ENCODE peak calls at places on chromosomes 11 and 22, in nine cellular contexts. J, E, U, Z, Y, R, K, S and F are unnamed samples. For H3K4me1, the result is how much of the 10 kb centered on the place peaks cover.

GRCh38 chr11:69715446-69715845 is 11.6 kb upstream of the FGF19 start:
- DNase-seq in J (no peak), E (no peak), U (no peak), Z (no peak), Y (no peak), R (no peak), K (no peak), S (no peak), F (no peak)

GRCh38 chr11:86571273-86571948 is 101.0 kb downstream of the ME3 start:
- DNase-seq in J (no peak), E (no peak), U (peak), Z (no peak), Y (no peak), R (no peak), K (no peak), S (no peak), F (no peak)

GRCh38 chr11:92302766-92303165 is 78.1 kb downstream of the FAT3 start:
- DNase-seq in J (no peak), E (no peak), U (no peak), Z (no peak), Y (no peak), R (no peak), K (peak), S (no peak), F (no peak)

GRCh38 chr11:117281159-117281558 is 10.0 kb upstream of the BACE1-AS start:
- DNase-seq in J (no peak), E (no peak), U (peak), Z (no peak), Y (peak), R (no peak), K (peak), S (peak), F (no peak)

GRCh38 chr22:32800158-32800557 is 1.3 kb upstream of the TIMP3 start:
- DNase-seq in J (no peak), E (no peak), U (no peak), Z (no peak), Y (peak), R (peak), K (no peak), S (no peak), F (peak)

GRCh38 chr11:13105237-13105844 is 96.2 kb downstream of the RASSF10 start:
- DNase-seq in J (no peak), E (no peak), U (no peak), Z (peak), Y (peak), R (no peak), K (no peak), S (no peak), F (no peak)

GRCh38 chr11:133809525-133810178 is 35.7 kb downstream of the SPATA19 start:
- DNase-seq in J (peak), E (no peak), U (no peak), Z (no peak), Y (no peak), R (no peak), K (peak), S (no peak), F (no peak)

GRCh38 chr11:19959697-19960096 is 200.6 kb downstream of the DBX1 start:
- DNase-seq in J (no peak), E (no peak), U (no peak), Z (no peak), Y (no peak), R (no peak), K (peak), S (no peak), F (no peak)

GRCh38 chr11:71568707-71569349 is 3.5 kb downstream of the KRTAP5-10 start:
- DNase-seq in J (no peak), E (no peak), U (peak), Z (no peak), Y (no peak), R (no peak), K (no peak), S (no peak), F (no peak)

GRCh38 chr11:34514050-34514449 is 456 bp upstream of the ELF5 start:
- DNase-seq in J (no peak), E (no peak), U (no peak), Z (no peak), Y (no peak), R (no peak), K (no peak), S (no peak), F (no peak)

GRCh38 chr11:34513674-34513995 is at the start of gene ELF5:
- DNase-seq in J (peak), E (no peak), U (peak), Z (no peak), Y (no peak), R (no peak), K (no peak), S (no peak), F (no peak)

GRCh38 chr11:34516247-34517040 is 2.9 kb upstream of the ELF5 start:
- DNase-seq in J (no peak), E (no peak), U (no peak), Z (no peak), Y (no peak), R (no peak), K (no peak), S (no peak), F (no peak)

GRCh38 chr11:34512810-34513673 is 552 bp downstream of the ELF5 start:
- DNase-seq in J (peak), E (peak), U (peak), Z (no peak), Y (no peak), R (peak), K (peak), S (no peak), F (no peak)

GRCh38 chr11:34514597-34514996 is 1.0 kb upstream of the ELF5 start:
- DNase-seq in J (no peak), E (no peak), U (no peak), Z (no peak), Y (no peak), R (no peak), K (no peak), S (no peak), F (no peak)
- TF ChIP-seq CTCF in J (no peak), E (no peak), U (no peak), Z (no peak), Y (no peak), R (no peak), K (no peak), S (no peak), F (no peak)

GRCh38 chr11:18705651-18706281 is 7.2 kb downstream of the TMEM86A start:
- DNase-seq in J (no peak), E (peak), U (no peak), Z (peak), Y (peak), R (no peak), K (no peak), S (no peak), F (peak)
- H3K4me3 ChIP-seq in J (peak), E (peak), U (no peak), Z (peak), Y (peak), R (peak), K (no peak), S (peak), F (peak)

GRCh38 chr22:50482107-50483074 is 1.0 kb downstream of the ADM2 start:
- DNase-seq in J (no peak), E (no peak), U (no peak), Z (no peak), Y (no peak), R (no peak), K (no peak), S (no peak), F (no peak)

GRCh38 chr22:50483106-50483505 is 1.8 kb downstream of the ADM2 start:
- DNase-seq in J (no peak), E (no peak), U (no peak), Z (no peak), Y (no peak), R (no peak), K (no peak), S (no peak), F (no peak)

GRCh38 chr22:50483556-50483955 is 2.2 kb downstream of the ADM2 start:
- DNase-seq in J (no peak), E (no peak), U (no peak), Z (no peak), Y (no peak), R (no peak), K (no peak), S (no peak), F (no peak)

GRCh38 chr22:50485221-50486131 is 1.2 kb upstream of the MIOX start:
- DNase-seq in J (no peak), E (peak), U (no peak), Z (peak), Y (no peak), R (no peak), K (no peak), S (no peak), F (no peak)

GRCh38 chr22:50483977-50484853 is 2.4 kb upstream of the MIOX start:
- DNase-seq in J (no peak), E (no peak), U (no peak), Z (no peak), Y (no peak), R (no peak), K (no peak), S (no peak), F (no peak)
- H3K4me1 ChIP-seq in J (under half), E (under half), U (under half), Z (under half), Y (under half), R (under half), K (under half), S (under half), F (under half)

GRCh38 chr22:22110548-22111266 is 128.1 kb upstream of the TOP3B start:
- DNase-seq in J (no peak), E (no peak), U (peak), Z (no peak), Y (no peak), R (no peak), K (peak), S (no peak), F (no peak)

GRCh38 chr22:22112533-22113294 is 130.1 kb upstream of the TOP3B start:
- DNase-seq in J (no peak), E (no peak), U (no peak), Z (no peak), Y (no peak), R (no peak), K (no peak), S (no peak), F (no peak)

GRCh38 chr22:22111983-22112382 is 129.4 kb upstream of the TOP3B start:
- DNase-seq in J (no peak), E (no peak), U (no peak), Z (no peak), Y (no peak), R (no peak), K (no peak), S (no peak), F (no peak)

GRCh38 chr22:22109693-22110466 is 127.3 kb upstream of the TOP3B start:
- DNase-seq in J (no peak), E (no peak), U (peak), Z (no peak), Y (no peak), R (no peak), K (no peak), S (no peak), F (no peak)

DNA sequence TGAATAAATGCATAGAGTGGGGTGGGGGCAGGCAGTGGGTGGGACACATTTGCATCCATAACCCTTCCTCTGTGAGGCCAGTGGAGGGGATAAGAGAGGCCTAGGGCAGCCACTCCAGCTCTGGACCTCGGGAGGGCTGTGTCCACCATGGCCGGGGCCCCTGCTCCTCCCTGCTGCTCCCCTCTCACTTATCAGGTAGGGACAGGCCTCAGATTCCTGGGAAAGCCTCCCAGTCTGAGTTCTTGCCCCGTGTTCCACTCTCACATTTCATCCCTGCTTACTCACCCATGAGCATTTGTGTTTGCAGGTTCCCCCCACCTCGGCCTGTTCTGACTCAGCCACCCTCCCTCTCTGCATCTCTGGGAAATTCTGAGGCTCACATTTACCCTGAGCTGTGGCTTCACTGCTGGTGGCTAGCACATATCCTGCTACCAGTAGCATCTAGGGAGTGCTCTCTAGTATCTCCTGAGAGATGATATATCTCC is 128.7 kb upstream of the TOP3B start:
- DNase-seq in J (no peak), E (no peak), U (peak), Z (no peak), Y (no peak), R (no peak), K (peak), S (no peak), F (no peak)
- TF ChIP-seq CTCF in J (no peak), E (no peak), U (no peak), Z (no peak), Y (no peak), R (no peak), K (no peak), S (no peak), F (no peak)

GRCh38 chr11:64229959-64230208 is 464 bp upstream of the DNAJC4 start:
- DNase-seq in J (no peak), E (no peak), U (no peak), Z (no peak), Y (no peak), R (no peak), K (no peak), S (no peak), F (no peak)

GRCh38 chr11:64232182-64233018 is 2.0 kb upstream of the VEGFB start:
- DNase-seq in J (no peak), E (no peak), U (no peak), Z (no peak), Y (peak), R (peak), K (no peak), S (no peak), F (no peak)

GRCh38 chr11:64230985-64231365 is 627 bp downstream of the DNAJC4 start:
- DNase-seq in J (no peak), E (no peak), U (no peak), Z (no peak), Y (peak), R (no peak), K (no peak), S (no peak), F (no peak)

GRCh38 chr11:64230209-64230984 is at the start of gene DNAJC4:
- DNase-seq in J (peak), E (peak), U (peak), Z (peak), Y (peak), R (peak), K (peak), S (peak), F (peak)

DNA sequence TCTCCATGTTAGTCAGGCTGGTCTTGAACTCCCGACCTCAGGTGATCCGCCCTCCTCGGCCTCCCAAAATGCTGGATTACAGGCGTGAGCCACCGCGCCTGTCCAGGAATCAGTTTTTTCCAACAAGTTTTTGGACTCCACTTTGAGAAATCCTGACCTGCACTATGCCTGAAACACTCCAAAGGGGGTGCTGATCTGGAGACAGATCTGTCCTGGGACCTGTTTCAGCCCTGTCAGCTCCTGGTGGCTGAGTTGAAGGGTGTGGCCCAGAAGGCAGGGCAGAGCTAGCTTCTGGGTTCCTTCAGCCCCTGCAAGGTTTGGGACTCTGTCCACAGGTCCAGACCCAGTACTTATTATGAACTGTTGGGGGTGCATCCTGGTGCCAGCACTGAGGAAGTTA is 1.2 kb downstream of the DNAJC4 start:
- DNase-seq in J (no peak), E (no peak), U (no peak), Z (no peak), Y (peak), R (no peak), K (no peak), S (no peak), F (no peak)
- H3K4me3 ChIP-seq in J (no peak), E (no peak), U (no peak), Z (peak), Y (no peak), R (no peak), K (no peak), S (no peak), F (no peak)

GRCh38 chr11:27464155-27464759 is 8.3 kb downstream of the LGR4 start:
- DNase-seq in J (peak), E (no peak), U (peak), Z (no peak), Y (no peak), R (no peak), K (peak), S (no peak), F (no peak)

GRCh38 chr11:27468209-27468608 is 4.4 kb downstream of the LGR4 start:
- DNase-seq in J (no peak), E (no peak), U (peak), Z (no peak), Y (no peak), R (no peak), K (peak), S (no peak), F (no peak)

GRCh38 chr11:27467181-27467913 is 5.2 kb downstream of the LGR4 start:
- DNase-seq in J (no peak), E (no peak), U (no peak), Z (no peak), Y (no peak), R (no peak), K (no peak), S (no peak), F (no peak)

GRCh38 chr11:27465629-27466028 is 7.0 kb downstream of the LGR4 start:
- DNase-seq in J (no peak), E (no peak), U (no peak), Z (no peak), Y (no peak), R (no peak), K (no peak), S (no peak), F (no peak)

GRCh38 chr11:27466363-27466762 is 6.2 kb downstream of the LGR4 start:
- DNase-seq in J (no peak), E (no peak), U (no peak), Z (no peak), Y (no peak), R (no peak), K (no peak), S (no peak), F (no peak)
- H3K4me1 ChIP-seq in J (under half), E (under half), U (half or more), Z (under half), Y (under half), R (under half), K (under half), S (half or more), F (under half)